ENCODE peak calls at places on chromosomes 4 and X, in nine cellular contexts. One of them, this sample, is unnamed.

GRCh38 chr4:104446431-104446925 is 48.2 kb downstream of the CXXC4 start:
- DNase-seq in cardiac muscle cell: no peak
- DNase-seq in adrenal gland: no peak
- DNase-seq in iPS-NIHi11: no peak
- DNase-seq in HS-5: no peak
- DNase-seq in sciatic nerve: no peak
- DNase-seq in heart left ventricle: no peak
- DNase-seq in stimulated activated CD4-positive, alpha-beta T cell treated with anti-CD3 and anti-CD28 coated beads, Interleukin-15, amount 100 ng/mL, for 48 hours: no peak
- DNase-seq in IMR-90: no peak
- DNase-seq in this sample: no peak

GRCh38 chr4:71537551-71538065 is 198.8 kb downstream of the SLC4A4 start:
- DNase-seq in cardiac muscle cell: no peak
- DNase-seq in adrenal gland: no peak
- DNase-seq in iPS-NIHi11: no peak
- DNase-seq in HS-5: no peak
- DNase-seq in sciatic nerve: no peak
- DNase-seq in heart left ventricle: no peak
- DNase-seq in stimulated activated CD4-positive, alpha-beta T cell treated with anti-CD3 and anti-CD28 coated beads, Interleukin-15, amount 100 ng/mL, for 48 hours: no peak
- DNase-seq in IMR-90: no peak
- DNase-seq in this sample: no peak

GRCh38 chrX:9873952-9874351 is 87.7 kb downstream of the SHROOM2 start:
- DNase-seq in cardiac muscle cell: peak; percentile 31
- DNase-seq in adrenal gland: peak; percentile 66
- DNase-seq in iPS-NIHi11: no peak
- DNase-seq in HS-5: no peak
- DNase-seq in sciatic nerve: no peak
- DNase-seq in heart left ventricle: no peak
- DNase-seq in stimulated activated CD4-positive, alpha-beta T cell treated with anti-CD3 and anti-CD28 coated beads, Interleukin-15, amount 100 ng/mL, for 48 hours: peak; percentile 8
- DNase-seq in IMR-90: peak; percentile 49
- DNase-seq in this sample: peak; percentile 46

GRCh38 chr4:13829457-13829856 is 201.9 kb upstream of the BOD1L1 start:
- DNase-seq in cardiac muscle cell: no peak
- DNase-seq in adrenal gland: no peak
- DNase-seq in iPS-NIHi11: no peak
- DNase-seq in HS-5: no peak
- DNase-seq in sciatic nerve: no peak
- DNase-seq in heart left ventricle: no peak
- DNase-seq in stimulated activated CD4-positive, alpha-beta T cell treated with anti-CD3 and anti-CD28 coated beads, Interleukin-15, amount 100 ng/mL, for 48 hours: no peak
- DNase-seq in IMR-90: peak; percentile 12
- DNase-seq in this sample: no peak

GRCh38 chrX:153649178-153649914 is 2.3 kb downstream of the DUSP9 start:
- DNase-seq in cardiac muscle cell: peak; percentile 48
- DNase-seq in adrenal gland: peak; percentile 53
- DNase-seq in iPS-NIHi11: peak; percentile 83
- DNase-seq in HS-5: no peak
- DNase-seq in sciatic nerve: peak; percentile 53
- DNase-seq in heart left ventricle: no peak
- DNase-seq in stimulated activated CD4-positive, alpha-beta T cell treated with anti-CD3 and anti-CD28 coated beads, Interleukin-15, amount 100 ng/mL, for 48 hours: no peak
- DNase-seq in IMR-90: no peak
- DNase-seq in this sample: peak; percentile 76

GRCh38 chr4:76315267-76315918 is 8.9 kb downstream of the STBD1 start:
- DNase-seq in cardiac muscle cell: no peak
- DNase-seq in adrenal gland: no peak
- DNase-seq in iPS-NIHi11: no peak
- DNase-seq in HS-5: no peak
- DNase-seq in sciatic nerve: no peak
- DNase-seq in heart left ventricle: no peak
- DNase-seq in stimulated activated CD4-positive, alpha-beta T cell treated with anti-CD3 and anti-CD28 coated beads, Interleukin-15, amount 100 ng/mL, for 48 hours: no peak
- DNase-seq in IMR-90: no peak
- DNase-seq in this sample: no peak

GRCh38 chr4:157314906-157315305 is 94.4 kb downstream of the GRIA2 start:
- DNase-seq in cardiac muscle cell: no peak
- DNase-seq in adrenal gland: no peak
- DNase-seq in iPS-NIHi11: no peak
- DNase-seq in HS-5: no peak
- DNase-seq in sciatic nerve: no peak
- DNase-seq in heart left ventricle: no peak
- DNase-seq in stimulated activated CD4-positive, alpha-beta T cell treated with anti-CD3 and anti-CD28 coated beads, Interleukin-15, amount 100 ng/mL, for 48 hours: no peak
- DNase-seq in IMR-90: no peak
- DNase-seq in this sample: no peak

GRCh38 chr4:2832309-2832980 is 11.2 kb upstream of the ADD1 start:
- DNase-seq in cardiac muscle cell: no peak
- DNase-seq in adrenal gland: no peak
- DNase-seq in iPS-NIHi11: peak; percentile 7
- DNase-seq in HS-5: no peak
- DNase-seq in sciatic nerve: peak; percentile 51
- DNase-seq in heart left ventricle: peak; percentile 9
- DNase-seq in stimulated activated CD4-positive, alpha-beta T cell treated with anti-CD3 and anti-CD28 coated beads, Interleukin-15, amount 100 ng/mL, for 48 hours: no peak
- DNase-seq in IMR-90: no peak
- DNase-seq in this sample: no peak

GRCh38 chrX:150730719-150731118 is 37.5 kb downstream of the MTMR1 start:
- DNase-seq in cardiac muscle cell: no peak
- DNase-seq in adrenal gland: no peak
- DNase-seq in iPS-NIHi11: no peak
- DNase-seq in HS-5: peak; percentile 24
- DNase-seq in sciatic nerve: no peak
- DNase-seq in heart left ventricle: no peak
- DNase-seq in stimulated activated CD4-positive, alpha-beta T cell treated with anti-CD3 and anti-CD28 coated beads, Interleukin-15, amount 100 ng/mL, for 48 hours: no peak
- DNase-seq in IMR-90: peak; percentile 55
- DNase-seq in this sample: no peak

GRCh38 chr4:168632246-168632832 is 135.5 kb downstream of the PALLD start:
- DNase-seq in cardiac muscle cell: peak; percentile 46
- DNase-seq in adrenal gland: no peak
- DNase-seq in iPS-NIHi11: peak; percentile 63
- DNase-seq in HS-5: no peak
- DNase-seq in sciatic nerve: no peak
- DNase-seq in heart left ventricle: no peak
- DNase-seq in stimulated activated CD4-positive, alpha-beta T cell treated with anti-CD3 and anti-CD28 coated beads, Interleukin-15, amount 100 ng/mL, for 48 hours: no peak
- DNase-seq in IMR-90: no peak
- DNase-seq in this sample: no peak

GRCh38 chr4:136329042-136329662 is 1203.1 kb downstream of the PCDH18 start:
- DNase-seq in cardiac muscle cell: peak; percentile 8
- DNase-seq in adrenal gland: no peak
- DNase-seq in iPS-NIHi11: peak; percentile 8
- DNase-seq in HS-5: no peak
- DNase-seq in sciatic nerve: no peak
- DNase-seq in heart left ventricle: no peak
- DNase-seq in stimulated activated CD4-positive, alpha-beta T cell treated with anti-CD3 and anti-CD28 coated beads, Interleukin-15, amount 100 ng/mL, for 48 hours: no peak
- DNase-seq in IMR-90: no peak
- DNase-seq in this sample: no peak

GRCh38 chrX:9135901-9136510 is 102.1 kb upstream of the FAM9B start:
- DNase-seq in cardiac muscle cell: no peak
- DNase-seq in adrenal gland: no peak
- DNase-seq in iPS-NIHi11: no peak
- DNase-seq in HS-5: no peak
- DNase-seq in sciatic nerve: no peak
- DNase-seq in heart left ventricle: no peak
- DNase-seq in stimulated activated CD4-positive, alpha-beta T cell treated with anti-CD3 and anti-CD28 coated beads, Interleukin-15, amount 100 ng/mL, for 48 hours: no peak
- DNase-seq in IMR-90: peak; percentile 67
- DNase-seq in this sample: no peak

GRCh38 chr4:151711680-151712079 is 49.1 kb downstream of the GATB start:
- DNase-seq in cardiac muscle cell: no peak
- DNase-seq in adrenal gland: no peak
- DNase-seq in iPS-NIHi11: no peak
- DNase-seq in HS-5: no peak
- DNase-seq in sciatic nerve: no peak
- DNase-seq in heart left ventricle: no peak
- DNase-seq in stimulated activated CD4-positive, alpha-beta T cell treated with anti-CD3 and anti-CD28 coated beads, Interleukin-15, amount 100 ng/mL, for 48 hours: no peak
- DNase-seq in IMR-90: no peak
- DNase-seq in this sample: no peak

GRCh38 chr4:125728568-125728967 is 413.8 kb downstream of the FAT4 start:
- DNase-seq in cardiac muscle cell: no peak
- DNase-seq in adrenal gland: no peak
- DNase-seq in iPS-NIHi11: peak; percentile 33
- DNase-seq in HS-5: no peak
- DNase-seq in sciatic nerve: no peak
- DNase-seq in heart left ventricle: no peak
- DNase-seq in stimulated activated CD4-positive, alpha-beta T cell treated with anti-CD3 and anti-CD28 coated beads, Interleukin-15, amount 100 ng/mL, for 48 hours: no peak
- DNase-seq in IMR-90: peak; percentile 98
- DNase-seq in this sample: no peak

GRCh38 chrX:41923925-41924693 is 755 bp upstream of the CASK start:
- DNase-seq in cardiac muscle cell: peak; percentile 56
- DNase-seq in adrenal gland: peak; percentile 14
- DNase-seq in iPS-NIHi11: peak; percentile 13
- DNase-seq in HS-5: no peak
- DNase-seq in sciatic nerve: no peak
- DNase-seq in heart left ventricle: peak; percentile 16
- DNase-seq in stimulated activated CD4-positive, alpha-beta T cell treated with anti-CD3 and anti-CD28 coated beads, Interleukin-15, amount 100 ng/mL, for 48 hours: no peak
- DNase-seq in IMR-90: peak; percentile 26
- DNase-seq in this sample: peak; percentile 40

GRCh38 chr4:10179957-10180602 is 63.5 kb upstream of the WDR1 start:
- DNase-seq in cardiac muscle cell: no peak
- DNase-seq in adrenal gland: no peak
- DNase-seq in iPS-NIHi11: no peak
- DNase-seq in HS-5: no peak
- DNase-seq in sciatic nerve: no peak
- DNase-seq in heart left ventricle: no peak
- DNase-seq in stimulated activated CD4-positive, alpha-beta T cell treated with anti-CD3 and anti-CD28 coated beads, Interleukin-15, amount 100 ng/mL, for 48 hours: no peak
- DNase-seq in IMR-90: peak; percentile 40
- DNase-seq in this sample: no peak

GRCh38 chrX:136961594-136962135 is 72.1 kb downstream of the GPR101 start:
- DNase-seq in cardiac muscle cell: no peak
- DNase-seq in adrenal gland: no peak
- DNase-seq in iPS-NIHi11: no peak
- DNase-seq in HS-5: no peak
- DNase-seq in sciatic nerve: no peak
- DNase-seq in heart left ventricle: no peak
- DNase-seq in stimulated activated CD4-positive, alpha-beta T cell treated with anti-CD3 and anti-CD28 coated beads, Interleukin-15, amount 100 ng/mL, for 48 hours: no peak
- DNase-seq in IMR-90: no peak
- DNase-seq in this sample: no peak

GRCh38 chrX:110277609-110278008 is 40.3 kb downstream of the AMMECR1 start:
- DNase-seq in cardiac muscle cell: peak; percentile 11
- DNase-seq in adrenal gland: no peak
- DNase-seq in iPS-NIHi11: no peak
- DNase-seq in HS-5: no peak
- DNase-seq in sciatic nerve: no peak
- DNase-seq in heart left ventricle: no peak
- DNase-seq in stimulated activated CD4-positive, alpha-beta T cell treated with anti-CD3 and anti-CD28 coated beads, Interleukin-15, amount 100 ng/mL, for 48 hours: no peak
- DNase-seq in IMR-90: no peak
- DNase-seq in this sample: no peak